ENCODE peak calls at places on chromosomes 13 and 19, in eight cellular contexts. Q is hypothalamus; F is stimulated activated CD8-positive, alpha-beta memory T cell treated with anti-CD3 and anti-CD28 coated beads, Interleukin-4, amount 100 ng/mL, for 24 hours; O is BE2C; N is ecto neural progenitor cell; D is dorsolateral prefrontal cortex; E is T-helper 9 cell; T is GM12891. S is an unnamed sample.

GRCh38 chr13:86813198-86813597 is 858.0 kb upstream of the SLITRK5 start:
- DNase-seq in Q (no peak), F (no peak), O (no peak), N (no peak), D (no peak), E (no peak), T (no peak), S (no peak)

GRCh38 chr13:52925221-52925620 is 76.8 kb upstream of the PCDH8 start:
- DNase-seq in Q (no peak), F (no peak), O (no peak), N (no peak), D (no peak), E (no peak), T (no peak), S (no peak)

GRCh38 chr19:47075179-47075811 is 26.9 kb upstream of the TMEM160 start:
- DNase-seq in Q (no peak), F (no peak), O (no peak), N (no peak), D (no peak), E (no peak), T (no peak), S (no peak)

GRCh38 chr19:23071087-23071511 is 45.7 kb upstream of the ZNF730 start:
- DNase-seq in Q (no peak), F (no peak), O (peak; percentile 54), N (no peak), D (no peak), E (no peak), T (peak; percentile 23), S (no peak)

GRCh38 chr13:22061806-22062391 is 391.0 kb downstream of the FGF9 start:
- DNase-seq in Q (no peak), F (no peak), O (no peak), N (no peak), D (no peak), E (no peak), T (no peak), S (no peak)

GRCh38 chr19:33508431-33508830 is 13.2 kb downstream of the PEPD start:
- DNase-seq in Q (no peak), F (no peak), O (no peak), N (no peak), D (no peak), E (no peak), T (no peak), S (no peak)

GRCh38 chr13:79285159-79285558 is 120.9 kb downstream of the RBM26 start:
- DNase-seq in Q (no peak), F (no peak), O (no peak), N (no peak), D (no peak), E (no peak), T (no peak), S (no peak)

GRCh38 chr19:18881491-18881890 is 14.5 kb downstream of the CERS1 start:
- DNase-seq in Q (no peak), F (no peak), O (no peak), N (no peak), D (no peak), E (no peak), T (no peak), S (no peak)

GRCh38 chr13:109790071-109790470 is 3.7 kb upstream of the IRS2 start:
- DNase-seq in Q (no peak), F (no peak), O (no peak), N (no peak), D (no peak), E (no peak), T (no peak), S (no peak)

GRCh38 chr13:95445116-95445515 is 107.4 kb upstream of the CLDN10 start:
- DNase-seq in Q (no peak), F (no peak), O (no peak), N (no peak), D (no peak), E (no peak), T (no peak), S (no peak)

GRCh38 chr19:7149956-7150705 is 80.6 kb downstream of the ZNF557 start:
- DNase-seq in Q (no peak), F (no peak), O (no peak), N (no peak), D (no peak), E (no peak), T (no peak), S (no peak)

GRCh38 chr13:44801990-44802389 is 187.3 kb downstream of the NUFIP1 start:
- DNase-seq in Q (no peak), F (no peak), O (no peak), N (no peak), D (no peak), E (no peak), T (no peak), S (no peak)

GRCh38 chr13:47611664-47612288 is 389.3 kb downstream of the SUCLA2 start:
- DNase-seq in Q (no peak), F (no peak), O (no peak), N (no peak), D (no peak), E (no peak), T (no peak), S (no peak)

GRCh38 chr19:1810439-1811160 is 1.5 kb downstream of the ATP8B3 start:
- DNase-seq in Q (no peak), F (no peak), O (peak; percentile 11), N (no peak), D (no peak), E (no peak), T (no peak), S (no peak)

GRCh38 chr13:102333320-102334181 is 68.3 kb downstream of the FGF14 start:
- DNase-seq in Q (no peak), F (no peak), O (peak; percentile 17), N (no peak), D (no peak), E (no peak), T (no peak), S (no peak)

GRCh38 chr13:110455941-110456340 is 105.6 kb downstream of the RAB20 start:
- DNase-seq in Q (peak; percentile 63), F (peak; percentile 38), O (peak; percentile 85), N (peak; percentile 84), D (peak; percentile 85), E (peak; percentile 29), T (peak; percentile 83), S (peak; percentile 76)

GRCh38 chr13:19150712-19151228 is 30.9 kb downstream of the TUBA3C start:
- DNase-seq in Q (no peak), F (no peak), O (no peak), N (no peak), D (no peak), E (no peak), T (no peak), S (no peak)

GRCh38 chr13:21234537-21234936 is 58.1 kb downstream of the MRPL57 start:
- DNase-seq in Q (peak; percentile 30), F (no peak), O (peak; percentile 62), N (no peak), D (no peak), E (no peak), T (no peak), S (no peak)

GRCh38 chr13:27927444-27928352 is 7.9 kb downstream of the PDX1 start:
- DNase-seq in Q (no peak), F (no peak), O (no peak), N (peak; percentile 55), D (no peak), E (no peak), T (no peak), S (no peak)

GRCh38 chr13:80048802-80049201 is 292.1 kb downstream of the SPRY2 start:
- DNase-seq in Q (peak; percentile 58), F (peak; percentile 52), O (peak; percentile 81), N (peak; percentile 52), D (peak; percentile 91), E (no peak), T (peak; percentile 9), S (peak; percentile 92)

GRCh38 chr13:113815151-113816058 is 48.5 kb downstream of the GAS6 start:
- DNase-seq in Q (no peak), F (no peak), O (no peak), N (no peak), D (no peak), E (no peak), T (no peak), S (no peak)

GRCh38 chr19:14477417-14478112 is 2.4 kb upstream of the PTGER1 start:
- DNase-seq in Q (no peak), F (no peak), O (peak; percentile 74), N (no peak), D (no peak), E (no peak), T (no peak), S (no peak)

GRCh38 chr19:48614436-48615144 is at the start of gene FAM83E:
- DNase-seq in Q (no peak), F (no peak), O (peak; percentile 61), N (peak; percentile 63), D (no peak), E (no peak), T (no peak), S (no peak)